ENCODE peak calls at places on chromosomes 5 and 9, in seven cellular contexts. One of them, this sample, is unnamed.
A peak's percentile ranks its signal among the peaks of the same experiment; 100 is the strongest.

GRCh38 chr5:135212361-135213033 is 178.5 kb upstream of the PITX1 start:
- DNase-seq in BE2C: no peak
- DNase-seq in thyroid gland: no peak
- DNase-seq in H9: peak; percentile 12
- DNase-seq in cardiac muscle cell: no peak
- DNase-seq in tibial nerve: no peak
- DNase-seq in breast epithelium: no peak
- DNase-seq in this sample: no peak

GRCh38 chr5:176844706-176845391 is 34.5 kb downstream of the UNC5A start:
- DNase-seq in tibial nerve: no peak
- DNase-seq in cardiac muscle cell: peak; percentile 20
- DNase-seq in BE2C: peak; percentile 93
- DNase-seq in thyroid gland: no peak
- DNase-seq in H9: no peak
- DNase-seq in breast epithelium: no peak
- DNase-seq in this sample: no peak

GRCh38 chr9:121463026-121463827 is 36.4 kb downstream of the GGTA1 start:
- DNase-seq in tibial nerve: peak; percentile 62
- DNase-seq in BE2C: peak; percentile 62
- DNase-seq in cardiac muscle cell: peak; percentile 64
- DNase-seq in H9: peak; percentile 73
- DNase-seq in thyroid gland: peak; percentile 35
- DNase-seq in breast epithelium: no peak
- DNase-seq in this sample: no peak

GRCh38 chr9:111027798-111028197 is 10.5 kb downstream of the LPAR1 start:
- DNase-seq in breast epithelium: no peak
- DNase-seq in cardiac muscle cell: no peak
- DNase-seq in BE2C: no peak
- DNase-seq in H9: no peak
- DNase-seq in thyroid gland: no peak
- DNase-seq in tibial nerve: no peak
- DNase-seq in this sample: no peak

GRCh38 chr9:35737143-35737542 is 4.7 kb downstream of the CREB3 start:
- DNase-seq in BE2C: no peak
- DNase-seq in thyroid gland: no peak
- DNase-seq in H9: no peak
- DNase-seq in cardiac muscle cell: no peak
- DNase-seq in breast epithelium: no peak
- DNase-seq in tibial nerve: no peak
- DNase-seq in this sample: peak; percentile 57

GRCh38 chr5:60092671-60093422 is 199.3 kb upstream of the PDE4D start:
- DNase-seq in BE2C: no peak
- DNase-seq in breast epithelium: no peak
- DNase-seq in H9: no peak
- DNase-seq in thyroid gland: no peak
- DNase-seq in cardiac muscle cell: no peak
- DNase-seq in tibial nerve: no peak
- DNase-seq in this sample: no peak

GRCh38 chr9:109923826-109924225 is 143.8 kb downstream of the PALM2AKAP2 start:
- DNase-seq in BE2C: no peak
- DNase-seq in breast epithelium: no peak
- DNase-seq in thyroid gland: no peak
- DNase-seq in H9: no peak
- DNase-seq in tibial nerve: no peak
- DNase-seq in cardiac muscle cell: no peak
- DNase-seq in this sample: no peak

GRCh38 chr5:89010512-89010911 is 127.5 kb upstream of the MEF2C start:
- DNase-seq in cardiac muscle cell: no peak
- DNase-seq in H9: no peak
- DNase-seq in thyroid gland: no peak
- DNase-seq in tibial nerve: no peak
- DNase-seq in BE2C: no peak
- DNase-seq in breast epithelium: no peak
- DNase-seq in this sample: no peak

GRCh38 chr9:5767968-5768932 is 64.7 kb downstream of the ERMP1 start:
- DNase-seq in BE2C: no peak
- DNase-seq in H9: no peak
- DNase-seq in thyroid gland: no peak
- DNase-seq in cardiac muscle cell: no peak
- DNase-seq in breast epithelium: no peak
- DNase-seq in tibial nerve: no peak
- DNase-seq in this sample: no peak

GRCh38 chr9:104968025-104968982 is 40.3 kb upstream of the ABCA1 start:
- DNase-seq in tibial nerve: peak; percentile 91
- DNase-seq in H9: peak; percentile 87
- DNase-seq in thyroid gland: peak; percentile 87
- DNase-seq in BE2C: peak; percentile 91
- DNase-seq in breast epithelium: peak; percentile 83
- DNase-seq in cardiac muscle cell: peak; percentile 93
- DNase-seq in this sample: peak; percentile 77

GRCh38 chr5:160169326-160169725 is 50.1 kb upstream of the PWWP2A start:
- DNase-seq in H9: no peak
- DNase-seq in thyroid gland: no peak
- DNase-seq in BE2C: no peak
- DNase-seq in tibial nerve: no peak
- DNase-seq in breast epithelium: no peak
- DNase-seq in cardiac muscle cell: no peak
- DNase-seq in this sample: no peak

GRCh38 chr5:1886634-1887399 is 4.1 kb upstream of the IRX4 start:
- DNase-seq in thyroid gland: no peak
- DNase-seq in tibial nerve: no peak
- DNase-seq in cardiac muscle cell: peak; percentile 60
- DNase-seq in breast epithelium: no peak
- DNase-seq in H9: no peak
- DNase-seq in BE2C: no peak
- DNase-seq in this sample: no peak

GRCh38 chr9:92659601-92660000 is 10.3 kb downstream of the IPPK start:
- DNase-seq in cardiac muscle cell: peak; percentile 11
- DNase-seq in tibial nerve: no peak
- DNase-seq in H9: no peak
- DNase-seq in BE2C: no peak
- DNase-seq in thyroid gland: no peak
- DNase-seq in breast epithelium: peak; percentile 46
- DNase-seq in this sample: no peak

GRCh38 chr9:18596920-18597319 is 123.0 kb downstream of the ADAMTSL1 start:
- DNase-seq in BE2C: no peak
- DNase-seq in H9: no peak
- DNase-seq in thyroid gland: no peak
- DNase-seq in tibial nerve: no peak
- DNase-seq in breast epithelium: no peak
- DNase-seq in cardiac muscle cell: no peak
- DNase-seq in this sample: no peak

GRCh38 chr5:34930870-34931269 is 1.5 kb downstream of the DNAJC21 start:
- DNase-seq in thyroid gland: no peak
- DNase-seq in breast epithelium: no peak
- DNase-seq in BE2C: no peak
- DNase-seq in tibial nerve: no peak
- DNase-seq in H9: no peak
- DNase-seq in cardiac muscle cell: no peak
- DNase-seq in this sample: no peak

DNA sequence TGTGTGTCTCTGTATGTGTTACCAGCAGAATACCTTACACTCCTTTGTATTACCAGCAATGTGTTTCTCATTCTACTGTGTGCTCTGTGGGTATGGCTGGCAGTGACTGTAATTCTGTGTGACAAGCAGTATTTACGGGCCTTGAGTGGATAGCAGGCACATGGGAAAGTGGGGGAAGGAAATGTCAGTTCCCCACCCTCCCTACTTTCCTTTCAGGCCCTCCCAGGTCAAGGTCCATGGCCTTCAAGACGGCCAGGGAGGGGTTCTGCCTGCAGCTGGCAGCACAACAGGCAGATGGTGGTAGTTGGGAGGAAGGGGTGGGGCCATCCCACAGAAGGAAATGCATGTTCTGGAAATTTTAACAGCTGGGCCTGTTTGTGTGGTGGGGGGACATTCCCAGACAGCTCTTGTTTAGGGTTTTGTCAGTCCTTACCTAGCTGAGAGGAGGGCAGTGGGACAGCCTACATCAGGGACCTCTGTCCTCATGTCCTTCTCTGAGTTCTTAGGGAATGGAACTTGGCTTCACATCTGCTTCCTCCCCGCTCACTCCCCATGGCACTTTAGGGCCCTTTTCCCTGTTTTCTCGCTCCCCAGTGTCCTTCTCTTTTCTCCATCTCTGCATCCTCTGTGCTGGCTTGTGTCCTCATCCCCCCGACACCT is 14.6 kb upstream of the TNIP1 start:
- DNase-seq in breast epithelium: no peak
- DNase-seq in cardiac muscle cell: no peak
- DNase-seq in tibial nerve: no peak
- DNase-seq in thyroid gland: peak; percentile 51
- DNase-seq in H9: no peak
- DNase-seq in BE2C: no peak
- DNase-seq in this sample: no peak
- H3K4me1 ChIP-seq in breast epithelium: no peaks in the 10 kb centered on the region
- H3K4me1 ChIP-seq in cardiac muscle cell: peaks cover 23% of the 10 kb centered on the region
- H3K4me1 ChIP-seq in tibial nerve: peaks cover 42% of the 10 kb centered on the region
- H3K4me1 ChIP-seq in thyroid gland: peaks cover 75% of the 10 kb centered on the region
- H3K4me1 ChIP-seq in H9: peaks cover 2% of the 10 kb centered on the region
- H3K4me1 ChIP-seq in BE2C: no peaks in the 10 kb centered on the region
- H3K4me1 ChIP-seq in this sample: peaks cover 42% of the 10 kb centered on the region

DNA sequence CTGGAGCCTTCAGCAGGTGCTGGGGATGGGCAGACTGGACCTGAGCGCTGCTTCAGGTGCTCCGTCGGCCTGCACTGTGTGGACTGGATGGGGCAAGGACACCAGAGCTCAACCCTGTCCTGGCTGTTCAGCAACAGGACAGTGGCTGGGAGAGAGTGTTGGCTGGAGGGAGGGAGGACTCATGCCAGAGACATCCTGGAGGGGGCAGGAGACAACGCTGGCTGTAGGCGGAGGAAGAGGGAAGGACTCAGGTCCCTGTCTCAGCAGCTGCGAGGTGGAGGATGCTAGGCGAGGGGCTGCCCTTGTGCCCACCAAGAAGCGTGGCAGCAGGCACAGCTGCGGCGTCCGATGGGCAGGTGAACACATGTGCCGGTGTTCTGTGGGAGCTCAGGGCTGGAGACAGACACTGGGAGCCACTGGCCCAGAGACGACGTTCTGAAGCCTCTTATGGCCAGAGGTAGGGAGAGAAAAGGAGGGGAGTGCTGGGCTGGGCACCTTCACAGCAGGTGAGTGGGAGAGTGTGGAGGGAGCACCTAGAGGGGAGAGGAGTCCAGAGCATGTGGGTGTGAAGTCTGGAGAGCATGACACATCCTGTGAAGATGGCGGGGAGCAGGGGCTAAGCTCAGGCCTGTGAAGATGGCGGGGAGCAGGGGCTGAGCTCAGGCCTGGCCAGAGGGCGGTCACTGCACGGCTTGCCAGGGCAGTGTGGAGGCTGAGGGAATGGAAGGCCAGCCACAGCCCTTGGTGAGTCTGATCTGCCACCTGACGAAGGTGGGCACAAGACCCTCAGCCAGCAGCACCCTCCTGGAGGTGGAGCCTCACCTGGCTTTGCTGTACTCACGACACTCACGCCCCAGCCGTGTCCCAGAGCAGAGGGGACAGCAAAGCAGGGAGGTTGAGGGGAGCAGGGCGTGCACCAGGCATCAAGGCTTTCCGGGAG is 79.1 kb upstream of the FCN1 start:
- DNase-seq in cardiac muscle cell: no peak
- DNase-seq in tibial nerve: no peak
- DNase-seq in breast epithelium: peak; percentile 38
- DNase-seq in thyroid gland: no peak
- DNase-seq in BE2C: no peak
- DNase-seq in H9: no peak
- DNase-seq in this sample: no peak
- H3K9me3 ChIP-seq in cardiac muscle cell: no peaks in the 10 kb centered on the region
- H3K9me3 ChIP-seq in tibial nerve: no peaks in the 10 kb centered on the region
- H3K9me3 ChIP-seq in breast epithelium: no peaks in the 10 kb centered on the region
- H3K9me3 ChIP-seq in thyroid gland: no peaks in the 10 kb centered on the region
- H3K9me3 ChIP-seq in BE2C: peaks cover 15% of the 10 kb centered on the region
- H3K9me3 ChIP-seq in H9: peaks cover 30% of the 10 kb centered on the region
- H3K9me3 ChIP-seq in this sample: no peaks in the 10 kb centered on the region

GRCh38 chr5:158979749-158980521 is 119.8 kb downstream of the EBF1 start:
- DNase-seq in thyroid gland: peak; percentile 60
- DNase-seq in BE2C: peak; percentile 70
- DNase-seq in tibial nerve: peak; percentile 63
- DNase-seq in breast epithelium: no peak
- DNase-seq in cardiac muscle cell: peak; percentile 14
- DNase-seq in H9: no peak
- DNase-seq in this sample: peak; percentile 35
- H3K4me1 ChIP-seq in thyroid gland: peaks cover 27% of the 10 kb centered on the region
- H3K4me1 ChIP-seq in BE2C: peaks cover 19% of the 10 kb centered on the region
- H3K4me1 ChIP-seq in tibial nerve: peaks cover 14% of the 10 kb centered on the region
- H3K4me1 ChIP-seq in breast epithelium: no peaks in the 10 kb centered on the region
- H3K4me1 ChIP-seq in cardiac muscle cell: peaks cover 5% of the 10 kb centered on the region
- H3K4me1 ChIP-seq in H9: peaks cover 4% of the 10 kb centered on the region
- H3K4me1 ChIP-seq in this sample: peaks cover 6% of the 10 kb centered on the region

GRCh38 chr5:178378527-178379484 is 146.2 kb upstream of the PHYKPL start:
- DNase-seq in thyroid gland: no peak
- DNase-seq in H9: no peak
- DNase-seq in cardiac muscle cell: no peak
- DNase-seq in BE2C: no peak
- DNase-seq in breast epithelium: no peak
- DNase-seq in tibial nerve: no peak
- DNase-seq in this sample: no peak
- H3K9me3 ChIP-seq in thyroid gland: no peaks in the 10 kb centered on the region
- H3K9me3 ChIP-seq in H9: no peaks in the 10 kb centered on the region
- H3K9me3 ChIP-seq in cardiac muscle cell: no peaks in the 10 kb centered on the region
- H3K9me3 ChIP-seq in BE2C: no peaks in the 10 kb centered on the region
- H3K9me3 ChIP-seq in breast epithelium: no peaks in the 10 kb centered on the region
- H3K9me3 ChIP-seq in tibial nerve: no peaks in the 10 kb centered on the region
- H3K9me3 ChIP-seq in this sample: no peaks in the 10 kb centered on the region

GRCh38 chr5:10702911-10703491 is 58.0 kb downstream of the DAP start:
- DNase-seq in tibial nerve: no peak
- DNase-seq in H9: no peak
- DNase-seq in cardiac muscle cell: no peak
- DNase-seq in BE2C: no peak
- DNase-seq in breast epithelium: no peak
- DNase-seq in thyroid gland: peak; percentile 57
- DNase-seq in this sample: no peak
- H3K4me1 ChIP-seq in tibial nerve: peaks cover 16% of the 10 kb centered on the region
- H3K4me1 ChIP-seq in H9: peaks cover 21% of the 10 kb centered on the region
- H3K4me1 ChIP-seq in cardiac muscle cell: no peaks in the 10 kb centered on the region
- H3K4me1 ChIP-seq in BE2C: peaks cover 3% of the 10 kb centered on the region
- H3K4me1 ChIP-seq in breast epithelium: peaks cover 13% of the 10 kb centered on the region
- H3K4me1 ChIP-seq in thyroid gland: peaks cover 63% of the 10 kb centered on the region
- H3K4me1 ChIP-seq in this sample: peaks cover 70% of the 10 kb centered on the region

GRCh38 chr5:81093536-81094196 is 133.5 kb downstream of the RASGRF2 start:
- DNase-seq in BE2C: no peak
- DNase-seq in cardiac muscle cell: no peak
- DNase-seq in H9: no peak
- DNase-seq in tibial nerve: no peak
- DNase-seq in breast epithelium: no peak
- DNase-seq in thyroid gland: no peak
- DNase-seq in this sample: no peak
- H3K9me3 ChIP-seq in BE2C: no peaks in the 10 kb centered on the region
- H3K9me3 ChIP-seq in cardiac muscle cell: no peaks in the 10 kb centered on the region
- H3K9me3 ChIP-seq in H9: no peaks in the 10 kb centered on the region
- H3K9me3 ChIP-seq in tibial nerve: no peaks in the 10 kb centered on the region
- H3K9me3 ChIP-seq in breast epithelium: no peaks in the 10 kb centered on the region
- H3K9me3 ChIP-seq in thyroid gland: no peaks in the 10 kb centered on the region
- H3K9me3 ChIP-seq in this sample: no peaks in the 10 kb centered on the region

This sample was measured in pancreas.